ENCODE peak calls at places on chromosomes 5 and 9, in six cellular contexts. E is HCT116, T is SK-N-SH, R is HepG2, P is K562, N is H1. U is an unnamed sample. For H3K79me2, the result is how much of the 10 kb centered on the place peaks cover.

GRCh38 chr9:21454149-21454548 is 13.9 kb downstream of the IFNA1 start:
- DNase-seq in E (no peak), T (no peak), R (no peak), P (no peak), N (no peak), U (no peak)

GRCh38 chr5:145101246-145101645 is 733.9 kb downstream of the PRELID2 start:
- DNase-seq in E (peak), T (no peak), R (peak), P (no peak), N (no peak), U (no peak)

GRCh38 chr5:126391386-126391785 is 31.8 kb upstream of the GRAMD2B start:
- DNase-seq in E (no peak), T (no peak), R (no peak), P (no peak), N (no peak), U (no peak)

GRCh38 chr9:133869674-133870419 is 122.3 kb downstream of the VAV2 start:
- DNase-seq in E (no peak), T (peak), R (no peak), P (peak), N (no peak), U (no peak)

GRCh38 chr9:108743426-108743825 is 112.4 kb downstream of the ACTL7B start:
- DNase-seq in E (no peak), T (no peak), R (no peak), P (no peak), N (no peak), U (no peak)

GRCh38 chr5:61805101-61805500 is 473.0 kb downstream of the ZSWIM6 start:
- DNase-seq in E (no peak), T (no peak), R (no peak), P (no peak), N (no peak), U (no peak)

GRCh38 chr9:6243746-6244145 is 28.1 kb downstream of the IL33 start:
- DNase-seq in E (no peak), T (no peak), R (no peak), P (no peak), N (no peak), U (peak)

GRCh38 chr5:171453056-171453725 is 33.7 kb downstream of the FGF18 start:
- DNase-seq in E (no peak), T (no peak), R (no peak), P (no peak), N (no peak), U (no peak)

GRCh38 chr9:34384368-34385165 is 7.9 kb upstream of the MYORG start:
- DNase-seq in E (no peak), T (no peak), R (peak), P (no peak), N (no peak), U (no peak)

GRCh38 chr9:76803083-76803482 is 38.8 kb downstream of the PCA3 start:
- DNase-seq in E (no peak), T (no peak), R (no peak), P (no peak), N (no peak), U (no peak)

GRCh38 chr5:140806834-140807775 is at the start of gene PCDHA4:
- DNase-seq in E (no peak), T (peak), R (peak), P (peak), N (no peak), U (no peak)

GRCh38 chr5:15943487-15943886 is 236.1 kb downstream of the MARCHF11 start:
- DNase-seq in E (no peak), T (no peak), R (no peak), P (no peak), N (no peak), U (no peak)

GRCh38 chr9:74032421-74032820 is 464.7 kb upstream of the RORB start:
- DNase-seq in E (no peak), T (no peak), R (no peak), P (no peak), N (no peak), U (no peak)

GRCh38 chr5:132023258-132024116 is 12.0 kb upstream of the ACSL6 start:
- DNase-seq in E (no peak), T (no peak), R (no peak), P (no peak), N (no peak), U (no peak)

GRCh38 chr5:5135957-5136676 is 4.0 kb upstream of the ADAMTS16 start:
- DNase-seq in E (no peak), T (no peak), R (peak), P (no peak), N (no peak), U (no peak)

GRCh38 chr5:108556414-108556813 is 174.5 kb upstream of the FBXL17 start:
- DNase-seq in E (no peak), T (peak), R (no peak), P (no peak), N (no peak), U (no peak)

GRCh38 chr5:313806-314376 is 7.6 kb upstream of the AHRR start:
- DNase-seq in E (no peak), T (no peak), R (no peak), P (no peak), N (no peak), U (no peak)

GRCh38 chr5:6713274-6714181 is at the start of gene TENT4A:
- DNase-seq in E (no peak), T (peak), R (no peak), P (peak), N (no peak), U (no peak)

GRCh38 chr9:35340046-35340445 is 149.9 kb upstream of the RUSC2 start:
- DNase-seq in E (no peak), T (peak), R (no peak), P (no peak), N (no peak), U (no peak)

GRCh38 chr5:151632524-151632923 is 41.4 kb upstream of the FAT2 start:
- DNase-seq in E (no peak), T (no peak), R (peak), P (no peak), N (no peak), U (no peak)

GRCh38 chr9:128152133-128152780 is 3.0 kb downstream of the LCN2 start:
- DNase-seq in E (no peak), T (no peak), R (no peak), P (no peak), N (no peak), U (no peak)

GRCh38 chr9:134379774-134380431 is 53.6 kb downstream of the RXRA start:
- DNase-seq in E (peak), T (no peak), R (no peak), P (no peak), N (no peak), U (no peak)

GRCh38 chr9:131880828-131881227 is 141.0 kb upstream of the RAPGEF1 start:
- DNase-seq in E (no peak), T (no peak), R (no peak), P (no peak), N (no peak), U (no peak)

GRCh38 chr5:6818594-6819512 is 105.6 kb downstream of the TENT4A start:
- DNase-seq in E (no peak), T (no peak), R (no peak), P (no peak), N (no peak), U (no peak)

GRCh38 chr9:113930384-113930783 is 54.3 kb downstream of the ZNF618 start:
- DNase-seq in E (no peak), T (no peak), R (no peak), P (no peak), N (no peak), U (no peak)

GRCh38 chr5:93151121-93151520 is 429.9 kb downstream of the NR2F1-AS1 start:
- DNase-seq in E (no peak), T (no peak), R (no peak), P (no peak), N (no peak), U (no peak)

GRCh38 chr5:141485305-141486055 is 650 bp downstream of the PCDHGC4 start:
- DNase-seq in E (no peak), T (peak), R (no peak), P (no peak), N (no peak), U (no peak)

GRCh38 chr5:1208743-1209551 is 7.6 kb downstream of the SLC6A19 start:
- DNase-seq in E (no peak), T (peak), R (no peak), P (no peak), N (no peak), U (no peak)

GRCh38 chr9:137694962-137695875 is 76.4 kb downstream of the EHMT1 start:
- DNase-seq in E (no peak), T (peak), R (peak), P (peak), N (peak), U (no peak)

GRCh38 chr5:169650701-169651331 is 13.7 kb downstream of the DOCK2 start:
- DNase-seq in E (no peak), T (no peak), R (no peak), P (peak), N (no peak), U (peak)

GRCh38 chr5:158940977-158941376 is 158.7 kb downstream of the EBF1 start:
- DNase-seq in E (no peak), T (no peak), R (no peak), P (no peak), N (no peak), U (no peak)

GRCh38 chr9:118992813-118993747 is 376.2 kb downstream of the BRINP1 start:
- DNase-seq in E (no peak), T (no peak), R (no peak), P (no peak), N (no peak), U (no peak)

GRCh38 chr5:65152131-65152530 is 329.6 kb downstream of the ADAMTS6 start:
- DNase-seq in E (no peak), T (no peak), R (no peak), P (no peak), N (no peak), U (no peak)

GRCh38 chr9:27548055-27548741 is 18.6 kb upstream of the MOB3B start:
- DNase-seq in E (peak), T (peak), R (no peak), P (peak), N (no peak), U (no peak)

GRCh38 chr5:162068412-162068811 is 839 bp downstream of the GABRG2 start:
- DNase-seq in E (no peak), T (peak), R (peak), P (peak), N (peak), U (no peak)

GRCh38 chr5:372556-372910 is 51.0 kb downstream of the AHRR start:
- DNase-seq in E (no peak), T (peak), R (no peak), P (no peak), N (no peak), U (no peak)

GRCh38 chr5:159045165-159045811 is 54.4 kb downstream of the EBF1 start:
- DNase-seq in E (no peak), T (no peak), R (no peak), P (no peak), N (no peak), U (no peak)

GRCh38 chr9:73437758-73438157 is 286.1 kb downstream of the ANXA1 start:
- DNase-seq in E (peak), T (no peak), R (peak), P (no peak), N (no peak), U (no peak)

GRCh38 chr9:98380065-98380681 is 124.7 kb upstream of the TBC1D2 start:
- DNase-seq in E (no peak), T (peak), R (no peak), P (no peak), N (peak), U (peak)
- TF ChIP-seq RAD21 in E (no peak), T (no peak), R (no peak), P (no peak), N (no peak), U (no peak)

GRCh38 chr5:68251804-68252648 is 36.5 kb downstream of the PIK3R1 start:
- DNase-seq in E (no peak), T (peak), R (no peak), P (no peak), N (no peak), U (no peak)

GRCh38 chr5:68251386-68251785 is 35.8 kb downstream of the PIK3R1 start:
- DNase-seq in E (no peak), T (no peak), R (no peak), P (no peak), N (no peak), U (no peak)

GRCh38 chr5:68249520-68249919 is 34.0 kb downstream of the PIK3R1 start:
- DNase-seq in E (no peak), T (no peak), R (no peak), P (no peak), N (no peak), U (no peak)

GRCh38 chr5:68248896-68249295 is 33.3 kb downstream of the PIK3R1 start:
- DNase-seq in E (no peak), T (no peak), R (no peak), P (no peak), N (no peak), U (no peak)

GRCh38 chr5:68250662-68251298 is 35.2 kb downstream of the PIK3R1 start:
- DNase-seq in E (no peak), T (no peak), R (no peak), P (no peak), N (no peak), U (no peak)
- H3K79me2 ChIP-seq in E (under half), T (under half), R (half or more), P (under half), N (under half), U (under half)

DNA sequence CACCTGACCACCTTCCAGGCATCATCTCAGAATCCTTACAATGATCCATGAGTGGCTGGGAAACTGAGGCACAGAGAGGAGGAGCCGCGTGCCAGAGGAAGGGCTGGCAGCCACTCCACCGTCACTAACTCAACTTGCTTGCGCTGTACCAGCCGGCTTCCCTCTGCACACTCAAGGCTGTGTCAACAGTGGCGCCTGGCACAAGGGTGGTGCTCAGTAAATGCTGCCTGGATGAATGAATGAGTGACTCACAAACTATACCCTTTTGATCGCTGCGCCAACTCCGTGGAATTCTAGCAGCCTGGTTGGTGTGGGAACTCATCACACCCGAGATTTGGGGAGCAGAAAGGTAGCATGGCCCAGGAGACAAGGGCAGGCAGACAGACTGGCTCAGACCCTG is 21.9 kb downstream of the PRRX2 start:
- DNase-seq in E (no peak), T (no peak), R (no peak), P (no peak), N (no peak), U (no peak)
- TF ChIP-seq RAD21 in E (no peak), T (no peak), R (no peak), P (no peak), N (no peak), U (no peak)

GRCh38 chr9:77982985-77983662 is 48.5 kb downstream of the GNAQ start:
- DNase-seq in E (no peak), T (no peak), R (no peak), P (no peak), N (no peak), U (no peak)
- H3K79me2 ChIP-seq in E (under half), T (half or more), R (under half), P (half or more), N (under half), U (under half)

GRCh38 chr5:56489272-56489671 is 256.1 kb upstream of the ANKRD55 start:
- DNase-seq in E (no peak), T (no peak), R (no peak), P (no peak), N (no peak), U (no peak)
- TF ChIP-seq RAD21 in E (no peak), T (no peak), R (no peak), P (no peak), N (no peak), U (no peak)

GRCh38 chr9:94259077-94259847 is at the start of gene ZNF169:
- DNase-seq in E (peak), T (peak), R (peak), P (peak), N (peak), U (peak)
- H3K79me2 ChIP-seq in E (under half), T (under half), R (under half), P (under half), N (under half), U (under half)

GRCh38 chr9:125568616-125569015 is 138.4 kb downstream of the MAPKAP1 start:
- DNase-seq in E (no peak), T (no peak), R (no peak), P (no peak), N (no peak), U (no peak)
- TF ChIP-seq RAD21 in E (no peak), T (no peak), R (no peak), P (no peak), N (no peak), U (no peak)

GRCh38 chr9:88460583-88461332 is 72.5 kb downstream of the SPIN1 start:
- DNase-seq in E (no peak), T (no peak), R (no peak), P (no peak), N (no peak), U (no peak)
- H3K79me2 ChIP-seq in E (under half), T (half or more), R (under half), P (under half), N (under half), U (under half)

GRCh38 chr5:178357127-178357526 is 124.5 kb upstream of the PHYKPL start:
- DNase-seq in E (no peak), T (peak), R (no peak), P (no peak), N (peak), U (no peak)

GRCh38 chr5:178357678-178358077 is 125.1 kb upstream of the PHYKPL start:
- DNase-seq in E (no peak), T (no peak), R (no peak), P (no peak), N (no peak), U (no peak)

GRCh38 chr5:178355662-178356061 is 123.1 kb upstream of the PHYKPL start:
- DNase-seq in E (no peak), T (no peak), R (no peak), P (no peak), N (no peak), U (no peak)

GRCh38 chr5:178353461-178353860 is 120.9 kb upstream of the PHYKPL start:
- DNase-seq in E (no peak), T (no peak), R (no peak), P (no peak), N (no peak), U (no peak)

DNA sequence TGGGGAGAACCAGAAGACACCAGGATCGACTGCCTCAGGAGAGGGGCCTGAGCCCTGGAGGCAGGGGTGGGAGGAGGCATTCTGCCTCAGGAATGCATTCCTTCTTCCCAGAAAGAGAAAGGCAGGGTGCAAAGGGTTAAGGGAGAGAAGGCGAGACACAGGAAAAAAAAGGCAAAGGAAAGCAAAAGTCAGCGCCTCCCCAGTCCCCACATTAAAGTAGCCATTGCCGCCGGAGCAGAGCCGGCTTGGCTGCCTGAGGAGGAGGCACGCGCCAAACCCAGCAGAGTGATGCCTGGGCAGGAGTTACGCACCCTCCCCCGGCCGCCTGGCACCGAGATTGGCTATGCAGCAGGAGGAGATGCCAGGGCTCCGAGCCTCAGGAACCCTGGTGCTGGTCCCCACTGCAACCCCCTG is 123.9 kb upstream of the PHYKPL start:
- DNase-seq in E (no peak), T (peak), R (no peak), P (no peak), N (no peak), U (no peak)
- TF ChIP-seq RAD21 in E (no peak), T (no peak), R (no peak), P (no peak), N (no peak), U (no peak)